ENCODE peak calls at places on chromosomes 5 and 9, in ten cellular contexts. N, E, B, X, H, L, S, Z, U and R are unnamed samples. For H3K4me1, the result is how much of the 10 kb centered on the place peaks cover.

GRCh38 chr9:4590430-4591122 is 71.5 kb upstream of the PLPP6 start:
- DNase-seq in L (no peak), U (no peak), N (no peak), B (no peak), X (peak), H (no peak), S (no peak), Z (peak), E (no peak), R (no peak)

GRCh38 chr9:99859395-99859980 is 37.8 kb downstream of the NR4A3 start:
- DNase-seq in N (no peak), S (no peak), L (no peak), Z (peak), U (no peak), E (no peak), H (no peak), X (no peak), B (no peak), R (no peak)

GRCh38 chr9:137213160-137214060 is 7.9 kb downstream of the NDOR1 start:
- DNase-seq in S (no peak), E (no peak), H (no peak), L (no peak), U (no peak), B (no peak), N (no peak), X (no peak), Z (no peak), R (no peak)

GRCh38 chr9:126893079-126893478 is 21.5 kb upstream of the RALGPS1 start:
- DNase-seq in B (no peak), U (no peak), X (peak), L (no peak), E (no peak), H (no peak), Z (no peak), N (no peak), S (no peak), R (no peak)

GRCh38 chr9:120901704-120902103 is 24.7 kb upstream of the PHF19 start:
- DNase-seq in E (no peak), H (no peak), L (no peak), N (no peak), U (no peak), Z (no peak), B (no peak), X (no peak), S (no peak), R (no peak)

GRCh38 chr5:35876922-35877321 is 20.2 kb downstream of the IL7R start:
- DNase-seq in B (no peak), X (peak), L (no peak), N (no peak), S (no peak), U (no peak), Z (no peak), H (no peak), E (no peak), R (no peak)

GRCh38 chr9:76562511-76562911 is 103.5 kb downstream of the GCNT1 start:
- DNase-seq in S (no peak), B (no peak), X (peak), N (no peak), E (no peak), L (peak), H (no peak), U (no peak), Z (peak), R (no peak)

GRCh38 chr5:2740849-2741555 is 10.5 kb downstream of the IRX2 start:
- DNase-seq in H (no peak), S (no peak), E (no peak), U (no peak), L (no peak), Z (no peak), B (no peak), X (no peak), N (no peak), R (no peak)

GRCh38 chr5:148730955-148731898 is 76.9 kb upstream of the HTR4 start:
- DNase-seq in U (peak), X (peak), L (peak), S (peak), E (peak), B (peak), Z (peak), N (peak), H (no peak), R (peak)

GRCh38 chr5:145681686-145682085 is 153.5 kb downstream of the PRELID2 start:
- DNase-seq in Z (peak), N (no peak), S (peak), X (peak), B (peak), E (no peak), U (peak), L (peak), H (no peak), R (peak)

GRCh38 chr5:119323630-119324000 is 32.2 kb upstream of the TNFAIP8 start:
- DNase-seq in L (no peak), B (no peak), U (no peak), S (no peak), N (no peak), X (peak), Z (peak), E (no peak), H (no peak), R (no peak)

GRCh38 chr5:69450116-69450515 is 35.2 kb downstream of the MARVELD2 start:
- DNase-seq in U (no peak), Z (peak), N (no peak), H (no peak), L (no peak), S (no peak), E (no peak), X (peak), B (no peak), R (no peak)

GRCh38 chr9:108882052-108882888 is 20.2 kb downstream of the ACTL7A start:
- DNase-seq in B (no peak), H (no peak), N (no peak), L (no peak), Z (no peak), S (no peak), X (no peak), E (no peak), U (no peak), R (no peak)

GRCh38 chr5:179774442-179774841 is 19.3 kb upstream of the LTC4S start:
- DNase-seq in S (no peak), B (no peak), X (no peak), H (peak), N (no peak), Z (no peak), E (no peak), L (no peak), U (no peak), R (no peak)

GRCh38 chr5:95163079-95163478 is 121.8 kb downstream of the MCTP1 start:
- DNase-seq in X (no peak), E (no peak), H (no peak), N (no peak), S (no peak), U (no peak), B (no peak), Z (no peak), L (no peak), R (no peak)

GRCh38 chr5:91332267-91333044 is 50.7 kb downstream of the ARRDC3 start:
- DNase-seq in B (no peak), N (no peak), L (no peak), E (no peak), X (peak), Z (peak), H (no peak), U (no peak), S (peak), R (no peak)

GRCh38 chr9:99011161-99011709 is 67.5 kb downstream of the COL15A1 start:
- DNase-seq in X (peak), N (no peak), E (no peak), Z (peak), B (no peak), H (no peak), S (no peak), U (no peak), L (no peak), R (no peak)

DNA sequence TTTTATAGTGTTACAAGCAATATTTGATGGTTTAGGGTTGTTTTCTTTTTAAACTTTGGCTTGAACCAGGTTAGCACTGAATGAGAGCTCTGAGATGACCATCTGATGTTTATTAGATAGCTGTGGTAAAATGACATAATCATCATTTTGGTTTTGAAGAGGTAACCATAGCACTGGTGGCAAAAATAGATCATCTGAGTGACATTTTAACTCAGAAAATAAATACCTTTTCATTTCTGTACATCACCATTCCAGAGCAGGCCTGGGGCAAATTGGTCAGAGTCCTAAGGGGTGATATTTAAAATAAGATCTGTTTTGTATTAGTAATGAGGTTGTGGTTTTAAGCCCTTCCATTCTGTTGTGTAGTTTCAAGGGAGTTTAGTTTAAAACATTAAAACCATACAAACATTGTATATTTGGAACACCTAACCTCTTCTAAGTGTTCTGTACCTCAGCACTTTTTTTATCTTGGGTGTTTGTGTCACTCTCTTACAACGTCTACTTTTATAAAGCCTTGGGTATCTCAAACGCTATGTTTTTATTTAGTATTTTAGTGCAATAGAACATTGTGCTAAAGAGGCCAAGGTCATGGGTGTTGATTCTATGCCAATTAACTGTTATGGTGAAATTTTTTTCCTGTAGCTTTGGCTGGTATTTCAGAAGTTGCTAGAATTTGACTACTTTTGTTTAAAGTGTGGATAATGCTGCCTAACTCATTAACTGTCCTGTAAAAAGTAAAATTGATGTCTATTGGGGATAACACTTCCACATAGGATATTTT is 166.1 kb downstream of the CD180 start:
- DNase-seq in U (no peak), H (no peak), N (no peak), E (no peak), S (no peak), B (no peak), L (no peak), Z (peak), X (peak), R (no peak)
- H3K4me1 ChIP-seq in U (under half), H (under half), N (half or more), E (under half), S (under half), B (under half), L (under half), Z (under half), X (under half), R (under half)

GRCh38 chr5:56819027-56819881 is 3.9 kb downstream of the MAP3K1 start:
- DNase-seq in H (no peak), L (no peak), X (peak), U (no peak), E (no peak), B (no peak), N (no peak), Z (no peak), S (no peak), R (no peak)

GRCh38 chr5:56827043-56827442 is 11.7 kb downstream of the MAP3K1 start:
- DNase-seq in E (no peak), B (no peak), N (no peak), U (no peak), H (no peak), X (no peak), Z (no peak), L (no peak), S (no peak), R (peak)

GRCh38 chr5:56824019-56824418 is 8.7 kb downstream of the MAP3K1 start:
- DNase-seq in B (no peak), Z (no peak), X (no peak), H (no peak), L (no peak), S (no peak), E (no peak), N (no peak), U (no peak), R (no peak)

GRCh38 chr5:56825222-56825824 is 10.0 kb downstream of the MAP3K1 start:
- DNase-seq in B (no peak), E (no peak), U (no peak), N (no peak), S (no peak), X (no peak), Z (no peak), H (no peak), L (no peak), R (no peak)

GRCh38 chr5:56822961-56823360 is 7.6 kb downstream of the MAP3K1 start:
- DNase-seq in U (no peak), S (no peak), L (no peak), X (peak), E (no peak), Z (no peak), N (no peak), B (no peak), H (no peak), R (no peak)
- H3K4me1 ChIP-seq in U (under half), S (half or more), L (under half), X (under half), E (half or more), Z (under half), N (half or more), B (under half), H (half or more), R (under half)

GRCh38 chr9:131701789-131702337 is 38.0 kb downstream of the RAPGEF1 start:
- DNase-seq in X (no peak), E (no peak), Z (peak), H (no peak), S (no peak), B (no peak), U (no peak), L (no peak), N (no peak), R (peak)
- H3K4me1 ChIP-seq in X (under half), E (half or more), Z (under half), H (half or more), S (under half), B (under half), U (under half), L (under half), N (half or more), R (under half)

DNA sequence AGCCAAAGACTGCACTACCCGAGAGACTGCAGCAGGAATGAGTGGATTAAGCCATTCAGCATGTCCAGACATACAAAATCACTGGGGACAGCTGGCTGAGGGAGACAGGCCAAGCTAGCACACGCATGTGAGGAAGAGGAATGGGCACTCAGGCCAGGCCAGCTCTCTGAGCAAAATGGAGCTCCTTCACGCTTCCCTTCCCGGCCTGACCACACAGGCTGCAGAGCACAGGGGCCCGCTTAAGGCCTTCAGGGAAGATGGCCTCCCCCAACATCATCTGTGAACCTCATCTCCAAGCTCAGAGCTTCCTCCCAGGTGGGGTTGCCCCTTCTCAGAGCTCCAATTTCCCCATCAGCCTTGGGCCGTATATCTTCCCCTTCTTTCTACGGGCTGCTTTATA is 8.4 kb downstream of the DCANP1 start:
- DNase-seq in X (no peak), Z (no peak), U (no peak), N (no peak), B (no peak), E (no peak), L (no peak), S (no peak), H (no peak), R (peak)
- H3K4me1 ChIP-seq in X (under half), Z (under half), U (under half), N (under half), B (under half), E (under half), L (under half), S (under half), H (under half), R (under half)